ENCODE peak calls at places on chromosomes 16 and 17, in ten cellular contexts. One of them, this sample, is unnamed.

GRCh38 chr16:2429771-2430663 is 770 bp downstream of the CCNF start:
- DNase-seq in IMR-90: peak; percentile 19
- DNase-seq in sigmoid colon: no peak
- DNase-seq in uterus: no peak
- DNase-seq in stomach: no peak
- DNase-seq in ovary: no peak
- DNase-seq in A549: no peak
- DNase-seq in K562: no peak
- DNase-seq in NB4: peak; percentile 58
- DNase-seq in body of pancreas: no peak
- DNase-seq in this sample: peak; percentile 70

GRCh38 chr16:31134625-31135534 is 647 bp downstream of the PRSS8 start:
- DNase-seq in IMR-90: no peak
- DNase-seq in sigmoid colon: no peak
- DNase-seq in uterus: no peak
- DNase-seq in stomach: peak; percentile 78
- DNase-seq in ovary: no peak
- DNase-seq in A549: no peak
- DNase-seq in K562: no peak
- DNase-seq in NB4: peak; percentile 49
- DNase-seq in body of pancreas: peak; percentile 84
- DNase-seq in this sample: no peak

GRCh38 chr17:45361976-45362375 is 45.2 kb upstream of the MAP3K14 start:
- DNase-seq in IMR-90: no peak
- DNase-seq in sigmoid colon: peak; percentile 65
- DNase-seq in uterus: no peak
- DNase-seq in stomach: no peak
- DNase-seq in ovary: no peak
- DNase-seq in A549: no peak
- DNase-seq in K562: no peak
- DNase-seq in NB4: no peak
- DNase-seq in body of pancreas: no peak
- DNase-seq in this sample: peak; percentile 23

GRCh38 chr17:29603109-29603674 is 10.3 kb downstream of the ANKRD13B start:
- DNase-seq in IMR-90: no peak
- DNase-seq in sigmoid colon: no peak
- DNase-seq in uterus: peak; percentile 28
- DNase-seq in stomach: no peak
- DNase-seq in ovary: no peak
- DNase-seq in A549: no peak
- DNase-seq in K562: no peak
- DNase-seq in NB4: no peak
- DNase-seq in body of pancreas: no peak
- DNase-seq in this sample: no peak

GRCh38 chr17:80175411-80175810 is 5.6 kb downstream of the CARD14 start:
- DNase-seq in IMR-90: no peak
- DNase-seq in sigmoid colon: no peak
- DNase-seq in uterus: no peak
- DNase-seq in stomach: peak; percentile 35
- DNase-seq in ovary: no peak
- DNase-seq in A549: peak; percentile 67
- DNase-seq in K562: no peak
- DNase-seq in NB4: no peak
- DNase-seq in body of pancreas: peak; percentile 36
- DNase-seq in this sample: no peak

GRCh38 chr17:74485841-74486240 is 19.4 kb downstream of the CD300A start:
- DNase-seq in IMR-90: no peak
- DNase-seq in sigmoid colon: no peak
- DNase-seq in uterus: no peak
- DNase-seq in stomach: peak; percentile 14
- DNase-seq in ovary: no peak
- DNase-seq in A549: no peak
- DNase-seq in K562: peak; percentile 2
- DNase-seq in NB4: no peak
- DNase-seq in body of pancreas: no peak
- DNase-seq in this sample: no peak

GRCh38 chr16:83315271-83315670 is 492.5 kb upstream of the HSBP1 start:
- DNase-seq in IMR-90: peak; percentile 42
- DNase-seq in sigmoid colon: no peak
- DNase-seq in uterus: no peak
- DNase-seq in stomach: no peak
- DNase-seq in ovary: no peak
- DNase-seq in A549: no peak
- DNase-seq in K562: no peak
- DNase-seq in NB4: no peak
- DNase-seq in body of pancreas: no peak
- DNase-seq in this sample: no peak

GRCh38 chr16:48526058-48526957 is 83.7 kb downstream of the N4BP1 start:
- DNase-seq in IMR-90: no peak
- DNase-seq in sigmoid colon: peak; percentile 47
- DNase-seq in uterus: no peak
- DNase-seq in stomach: peak; percentile 57
- DNase-seq in ovary: no peak
- DNase-seq in A549: peak; percentile 69
- DNase-seq in K562: no peak
- DNase-seq in NB4: no peak
- DNase-seq in body of pancreas: peak; percentile 67
- DNase-seq in this sample: peak; percentile 69

GRCh38 chr16:55155815-55156214 is 168.2 kb upstream of the IRX6 start:
- DNase-seq in IMR-90: no peak
- DNase-seq in sigmoid colon: no peak
- DNase-seq in uterus: no peak
- DNase-seq in stomach: no peak
- DNase-seq in ovary: no peak
- DNase-seq in A549: no peak
- DNase-seq in K562: peak; percentile 50
- DNase-seq in NB4: no peak
- DNase-seq in body of pancreas: no peak
- DNase-seq in this sample: no peak

GRCh38 chr17:60082946-60083471 is 4.3 kb upstream of the HEATR6 start:
- DNase-seq in IMR-90: no peak
- DNase-seq in sigmoid colon: no peak
- DNase-seq in uterus: no peak
- DNase-seq in stomach: no peak
- DNase-seq in ovary: no peak
- DNase-seq in A549: no peak
- DNase-seq in K562: no peak
- DNase-seq in NB4: no peak
- DNase-seq in body of pancreas: no peak
- DNase-seq in this sample: no peak

GRCh38 chr17:6729531-6729930 is 16.4 kb upstream of the SLC13A5 start:
- DNase-seq in IMR-90: no peak
- DNase-seq in sigmoid colon: no peak
- DNase-seq in uterus: no peak
- DNase-seq in stomach: no peak
- DNase-seq in ovary: no peak
- DNase-seq in A549: no peak
- DNase-seq in K562: no peak
- DNase-seq in NB4: no peak
- DNase-seq in body of pancreas: no peak
- DNase-seq in this sample: no peak

DNA sequence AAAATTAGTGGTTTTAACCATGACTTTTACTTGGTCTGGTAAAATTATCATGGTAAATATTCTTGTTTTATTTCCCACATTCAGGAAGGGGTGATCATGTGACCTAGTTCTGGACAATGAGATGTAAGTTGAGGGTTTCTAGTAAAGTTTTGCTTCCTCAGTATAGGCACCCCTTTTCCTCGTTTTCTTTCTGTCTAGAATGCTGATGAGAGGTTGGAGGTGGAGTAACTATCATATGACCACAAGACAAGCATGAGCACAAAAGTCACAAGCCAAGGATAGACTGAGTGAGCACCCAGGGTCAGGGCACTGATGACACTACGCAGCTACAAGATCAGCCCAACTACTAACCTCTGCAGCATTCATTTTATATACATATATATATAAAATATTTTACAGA is 53.9 kb downstream of the MYO1D start:
- DNase-seq in IMR-90: no peak
- DNase-seq in sigmoid colon: no peak
- DNase-seq in uterus: no peak
- DNase-seq in stomach: no peak
- DNase-seq in ovary: no peak
- DNase-seq in A549: no peak
- DNase-seq in K562: no peak
- DNase-seq in NB4: no peak
- DNase-seq in body of pancreas: no peak
- DNase-seq in this sample: no peak
- H3K4me3 ChIP-seq in IMR-90: no peak overlapping the region
- H3K4me3 ChIP-seq in sigmoid colon: no peak overlapping the region
- H3K4me3 ChIP-seq in uterus: no peak overlapping the region
- H3K4me3 ChIP-seq in stomach: peak overlapping the region; percentile 44
- H3K4me3 ChIP-seq in ovary: peak overlapping the region; percentile 27
- H3K4me3 ChIP-seq in A549: peak overlapping the region; percentile 66
- H3K4me3 ChIP-seq in K562: no peak overlapping the region
- H3K4me3 ChIP-seq in NB4: no peak overlapping the region
- H3K4me3 ChIP-seq in body of pancreas: no peak overlapping the region
- H3K4me3 ChIP-seq in this sample: peak overlapping the region; percentile 66

GRCh38 chr16:85002099-85002541 is 9.2 kb downstream of the ZDHHC7 start:
- DNase-seq in IMR-90: no peak
- DNase-seq in sigmoid colon: no peak
- DNase-seq in uterus: no peak
- DNase-seq in stomach: no peak
- DNase-seq in ovary: no peak
- DNase-seq in A549: no peak
- DNase-seq in K562: no peak
- DNase-seq in NB4: no peak
- DNase-seq in body of pancreas: peak; percentile 72
- DNase-seq in this sample: no peak
- TF ChIP-seq POLR2A in IMR-90: no peak
- TF ChIP-seq POLR2A in sigmoid colon: no peak
- TF ChIP-seq POLR2A in uterus: no peak
- TF ChIP-seq POLR2A in stomach: no peak
- TF ChIP-seq POLR2A in ovary: no peak
- TF ChIP-seq POLR2A in A549: no peak
- TF ChIP-seq POLR2A in K562: no peak
- TF ChIP-seq POLR2A in NB4: no peak
- TF ChIP-seq POLR2A in body of pancreas: no peak
- TF ChIP-seq POLR2A in this sample: no peak

GRCh38 chr16:50275428-50276127 is 9.2 kb downstream of the ADCY7 start:
- DNase-seq in IMR-90: no peak
- DNase-seq in sigmoid colon: no peak
- DNase-seq in uterus: no peak
- DNase-seq in stomach: no peak
- DNase-seq in ovary: peak; percentile 4
- DNase-seq in A549: no peak
- DNase-seq in K562: no peak
- DNase-seq in NB4: peak; percentile 47
- DNase-seq in body of pancreas: no peak
- DNase-seq in this sample: peak; percentile 78

GRCh38 chr16:50273382-50273690 is 7.0 kb downstream of the ADCY7 start:
- DNase-seq in IMR-90: no peak
- DNase-seq in sigmoid colon: no peak
- DNase-seq in uterus: no peak
- DNase-seq in stomach: no peak
- DNase-seq in ovary: no peak
- DNase-seq in A549: no peak
- DNase-seq in K562: no peak
- DNase-seq in NB4: no peak
- DNase-seq in body of pancreas: no peak
- DNase-seq in this sample: peak; percentile 73

GRCh38 chr16:50273888-50274770 is 7.8 kb downstream of the ADCY7 start:
- DNase-seq in IMR-90: no peak
- DNase-seq in sigmoid colon: no peak
- DNase-seq in uterus: no peak
- DNase-seq in stomach: no peak
- DNase-seq in ovary: peak; percentile 21
- DNase-seq in A549: no peak
- DNase-seq in K562: peak; percentile 58
- DNase-seq in NB4: peak; percentile 94
- DNase-seq in body of pancreas: no peak
- DNase-seq in this sample: peak; percentile 93

GRCh38 chr16:50276128-50276444 is 9.7 kb downstream of the ADCY7 start:
- DNase-seq in IMR-90: no peak
- DNase-seq in sigmoid colon: no peak
- DNase-seq in uterus: no peak
- DNase-seq in stomach: no peak
- DNase-seq in ovary: peak; percentile 6
- DNase-seq in A549: no peak
- DNase-seq in K562: no peak
- DNase-seq in NB4: no peak
- DNase-seq in body of pancreas: no peak
- DNase-seq in this sample: peak; percentile 83

DNA sequence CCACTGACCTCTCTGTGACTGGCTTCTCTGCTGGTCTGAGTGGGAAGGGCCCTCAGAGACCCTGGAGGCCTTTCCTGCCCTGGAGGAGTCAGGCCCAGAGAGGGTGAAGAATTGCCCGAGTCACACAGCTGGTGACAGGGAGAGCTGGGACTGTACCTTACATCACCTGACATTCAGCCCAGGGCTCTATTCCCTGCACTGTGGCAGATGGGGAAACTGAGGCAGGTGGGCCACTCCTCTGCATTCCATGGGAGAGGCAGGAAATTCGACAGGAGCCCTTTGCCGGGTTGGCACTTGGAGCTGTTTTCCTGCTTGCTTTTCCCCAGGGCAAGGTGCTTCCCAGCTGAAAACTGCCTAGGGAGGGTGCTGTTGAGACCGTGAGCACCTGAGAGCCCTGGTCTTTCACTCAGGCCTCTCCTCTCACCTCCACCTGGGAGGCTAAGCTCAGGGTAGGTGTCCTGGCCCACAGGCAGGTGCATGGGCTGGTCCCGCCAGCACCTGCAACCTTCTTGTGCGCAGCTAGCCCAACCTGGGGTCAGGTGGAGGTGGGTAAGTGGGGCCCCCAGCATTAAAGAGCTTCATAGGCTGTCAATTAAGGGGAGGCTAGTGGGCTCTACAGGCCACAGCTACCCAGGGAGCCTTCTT is 8.5 kb downstream of the ADCY7 start:
- DNase-seq in IMR-90: no peak
- DNase-seq in sigmoid colon: no peak
- DNase-seq in uterus: no peak
- DNase-seq in stomach: no peak
- DNase-seq in ovary: peak; percentile 10
- DNase-seq in A549: no peak
- DNase-seq in K562: no peak
- DNase-seq in NB4: no peak
- DNase-seq in body of pancreas: no peak
- DNase-seq in this sample: peak; percentile 82
- H3K4me3 ChIP-seq in IMR-90: no peak overlapping the region
- H3K4me3 ChIP-seq in sigmoid colon: no peak overlapping the region
- H3K4me3 ChIP-seq in uterus: no peak overlapping the region
- H3K4me3 ChIP-seq in stomach: peak overlapping the region; percentile 34
- H3K4me3 ChIP-seq in ovary: no peak overlapping the region
- H3K4me3 ChIP-seq in A549: no peak overlapping the region
- H3K4me3 ChIP-seq in K562: no peak overlapping the region
- H3K4me3 ChIP-seq in NB4: peak overlapping the region; percentile 73
- H3K4me3 ChIP-seq in body of pancreas: no peak overlapping the region
- H3K4me3 ChIP-seq in this sample: peak overlapping the region; percentile 51

DNA sequence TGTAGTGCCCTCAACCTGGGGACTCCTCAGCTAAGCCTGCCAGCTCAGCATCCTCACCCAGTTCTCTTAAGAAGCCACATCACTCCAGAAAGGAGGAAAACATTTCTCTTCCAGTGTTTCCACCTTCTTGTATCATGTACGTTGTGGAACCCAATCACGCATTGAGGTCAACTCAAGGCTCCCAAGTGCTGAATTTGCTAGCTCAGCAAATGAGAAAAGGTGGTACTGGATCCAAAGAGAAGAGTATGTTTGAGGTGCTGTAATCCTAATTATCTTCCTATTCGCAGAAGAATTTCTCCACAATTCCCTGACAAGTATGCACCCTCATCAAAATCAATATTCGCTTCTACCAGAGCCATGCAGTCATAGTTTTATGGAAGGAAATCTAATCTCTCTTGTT is 335.0 kb upstream of the C16orf82 start:
- DNase-seq in IMR-90: no peak
- DNase-seq in sigmoid colon: no peak
- DNase-seq in uterus: no peak
- DNase-seq in stomach: no peak
- DNase-seq in ovary: no peak
- DNase-seq in A549: no peak
- DNase-seq in K562: no peak
- DNase-seq in NB4: no peak
- DNase-seq in body of pancreas: no peak
- DNase-seq in this sample: no peak
- TF ChIP-seq POLR2A in IMR-90: no peak
- TF ChIP-seq POLR2A in sigmoid colon: no peak
- TF ChIP-seq POLR2A in uterus: no peak
- TF ChIP-seq POLR2A in stomach: no peak
- TF ChIP-seq POLR2A in ovary: no peak
- TF ChIP-seq POLR2A in A549: no peak
- TF ChIP-seq POLR2A in K562: no peak
- TF ChIP-seq POLR2A in NB4: no peak
- TF ChIP-seq POLR2A in body of pancreas: no peak
- TF ChIP-seq POLR2A in this sample: no peak

This sample was measured in spleen.